ENCODE peak calls at places on chromosomes 3 and 15, in six cellular contexts. H is Panc1, X is HCT116, A is stomach, L is transverse colon, F is SK-N-SH. C is an unnamed sample.

GRCh38 chr15:33243869-33244268 is 49.4 kb upstream of the FMN1 start:
- DNase-seq in A (no peak), L (no peak), F (peak; percentile 24), H (no peak), X (no peak), C (no peak)

GRCh38 chr15:95263751-95264150 is 1032.4 kb downstream of the MCTP2 start:
- DNase-seq in L (no peak), X (no peak), H (no peak), F (no peak), A (no peak), C (no peak)

GRCh38 chr3:55801676-55802075 is 314.6 kb upstream of the WNT5A start:
- DNase-seq in A (no peak), X (no peak), H (no peak), L (no peak), F (no peak), C (no peak)

GRCh38 chr3:37990527-37990926 is at the start of gene VILL:
- DNase-seq in A (peak; percentile 89), L (peak; percentile 90), F (no peak), H (no peak), X (no peak), C (no peak)

GRCh38 chr3:89467886-89468479 is 360.6 kb downstream of the EPHA3 start:
- DNase-seq in X (no peak), A (no peak), F (no peak), L (no peak), H (no peak), C (no peak)

GRCh38 chr15:55334997-55335396 is 16.0 kb downstream of the PIGB start:
- DNase-seq in H (no peak), F (no peak), L (no peak), X (no peak), A (no peak), C (no peak)

GRCh38 chr15:58864602-58865419 is 68.7 kb downstream of the SLTM start:
- DNase-seq in H (no peak), X (no peak), A (peak; percentile 33), L (no peak), F (peak; percentile 27), C (no peak)

GRCh38 chr15:49330166-49330565 is 92.9 kb upstream of the FGF7 start:
- DNase-seq in L (no peak), A (no peak), H (no peak), X (no peak), F (peak; percentile 14), C (no peak)

GRCh38 chr3:14537590-14538450 is 2.3 kb downstream of the GRIP2 start:
- DNase-seq in F (peak; percentile 75), L (no peak), X (peak; percentile 47), H (no peak), A (no peak), C (no peak)

GRCh38 chr15:89452330-89452836 is 44.0 kb downstream of the RHCG start:
- DNase-seq in F (no peak), H (no peak), X (no peak), L (no peak), A (no peak), C (no peak)

GRCh38 chr3:126508539-126508938 is 9.0 kb downstream of the UROC1 start:
- DNase-seq in X (peak; percentile 8), F (no peak), H (no peak), A (no peak), L (no peak), C (no peak)

GRCh38 chr15:26032162-26032846 is 169.2 kb upstream of the ATP10A start:
- DNase-seq in F (no peak), X (no peak), L (no peak), H (no peak), A (no peak), C (no peak)

GRCh38 chr15:57444877-57445513 is 68.7 kb downstream of the CGNL1 start:
- DNase-seq in X (no peak), A (no peak), H (no peak), F (no peak), L (no peak), C (no peak)
- TF ChIP-seq POLR2AphosphoS5 in X (no peak), A (no peak), H (no peak), F (no peak), L (no peak), C (no peak)

GRCh38 chr3:169812124-169812843 is 386 bp upstream of the LRRIQ4 start:
- DNase-seq in X (no peak), A (peak; percentile 73), L (peak; percentile 72), F (peak; percentile 87), H (no peak), C (no peak)
- H3K4me3 ChIP-seq in X (no peak overlapping the region), A (peak overlapping the region; percentile 77), L (peak overlapping the region; percentile 64), F (peak overlapping the region; percentile 71), H (peak overlapping the region; percentile 60), C (peak overlapping the region; percentile 82)

DNA sequence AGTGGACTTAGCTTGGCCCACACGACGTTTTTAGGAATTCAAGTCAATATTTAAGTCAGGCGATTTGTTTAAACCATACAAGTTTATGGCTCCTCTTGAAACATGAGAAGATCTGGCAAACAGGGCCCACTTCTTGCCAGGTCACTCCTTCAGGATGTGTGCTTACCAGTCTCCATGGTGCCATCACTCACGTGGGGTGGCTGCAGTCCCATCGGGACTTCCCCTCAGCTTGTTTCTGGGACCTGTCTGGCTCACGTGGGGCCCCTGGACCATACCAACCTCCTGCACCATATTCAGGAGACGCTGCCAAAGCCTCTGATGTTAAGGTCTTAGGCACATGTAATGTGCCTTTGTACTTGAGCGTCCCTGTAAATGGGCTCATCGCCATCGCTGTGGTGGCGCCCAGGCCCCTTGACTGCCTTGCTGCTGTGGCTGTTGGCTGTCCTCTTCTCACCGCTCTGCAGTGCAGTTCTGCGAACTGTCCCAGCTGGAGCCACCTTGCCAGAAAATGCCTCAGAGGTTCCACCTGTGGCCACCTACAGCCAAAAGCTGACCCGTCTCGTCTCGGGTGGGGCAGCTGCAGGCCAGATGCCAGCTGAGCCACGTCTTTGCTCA is 8.9 kb downstream of the MCM2 start:
- DNase-seq in X (no peak), A (no peak), F (no peak), L (no peak), H (no peak), C (no peak)
- TF ChIP-seq POLR2AphosphoS5 in X (no peak), A (no peak), F (no peak), L (no peak), H (no peak), C (no peak)

GRCh38 chr15:28886431-28887343 is 913 bp downstream of the APBA2 start:
- DNase-seq in X (no peak), H (no peak), A (no peak), L (no peak), F (peak; percentile 79), C (no peak)

GRCh38 chr15:28885289-28885629 is 515 bp upstream of the APBA2 start:
- DNase-seq in L (no peak), H (no peak), X (no peak), A (no peak), F (no peak), C (no peak)

GRCh38 chr15:28881600-28881999 is 4.2 kb upstream of the APBA2 start:
- DNase-seq in L (no peak), F (peak; percentile 52), H (no peak), X (no peak), A (no peak), C (no peak)

GRCh38 chr15:28885630-28886430 is at the start of gene APBA2:
- DNase-seq in A (no peak), X (no peak), H (no peak), F (peak; percentile 87), L (no peak), C (no peak)

GRCh38 chr15:28884151-28884940 is 1.4 kb upstream of the APBA2 start:
- DNase-seq in X (no peak), A (no peak), L (no peak), H (no peak), F (no peak), C (no peak)
- H3K4me3 ChIP-seq in X (no peak overlapping the region), A (no peak overlapping the region), L (no peak overlapping the region), H (no peak overlapping the region), F (no peak overlapping the region), C (no peak overlapping the region)